ENCODE peak calls at places on chromosome 1, in eight cellular contexts. Z is stimulated activated CD4-positive, alpha-beta T cell treated with anti-CD3 and anti-CD28 coated beads, Interleukin-4, amount 100 ng/mL, for 1 hour; N is activated CD8-positive, alpha-beta memory T cell treated with anti-CD3 and anti-CD28 coated beads for 24 hours; F is OCI-M1; Q is GM12892; L is WTC11; K is dermis blood vessel endothelial cell; O is endothelial cell. J is an unnamed sample.

GRCh38 chr1:44849575-44850132 is 6.6 kb upstream of the PTCH2 start:
- DNase-seq in Z (no peak), N (no peak), F (no peak), Q (no peak), L (no peak), K (no peak), O (no peak), J (no peak)

GRCh38 chr1:62398377-62398776 is 38.5 kb upstream of the USP1 start:
- DNase-seq in Z (no peak), N (no peak), F (no peak), Q (no peak), L (no peak), K (no peak), O (no peak), J (no peak)

GRCh38 chr1:172040466-172040865 is 199.2 kb downstream of the DNM3 start:
- DNase-seq in Z (no peak), N (no peak), F (no peak), Q (no peak), L (no peak), K (peak), O (no peak), J (peak)

GRCh38 chr1:157404063-157404501 is 148.2 kb downstream of the FCRL5 start:
- DNase-seq in Z (no peak), N (no peak), F (peak), Q (no peak), L (no peak), K (no peak), O (no peak), J (no peak)

GRCh38 chr1:177351361-177352108 is 180.8 kb downstream of the BRINP2 start:
- DNase-seq in Z (no peak), N (no peak), F (peak), Q (no peak), L (no peak), K (no peak), O (peak), J (no peak)

GRCh38 chr1:200525167-200526123 is 95.1 kb downstream of the KIF14 start:
- DNase-seq in Z (no peak), N (no peak), F (no peak), Q (no peak), L (no peak), K (no peak), O (no peak), J (peak)

GRCh38 chr1:215682232-215682631 is 115.1 kb downstream of the KCTD3 start:
- DNase-seq in Z (no peak), N (no peak), F (no peak), Q (no peak), L (no peak), K (no peak), O (no peak), J (no peak)

GRCh38 chr1:91727763-91728162 is 158.2 kb downstream of the TGFBR3 start:
- DNase-seq in Z (no peak), N (no peak), F (peak), Q (no peak), L (no peak), K (no peak), O (no peak), J (no peak)

GRCh38 chr1:41765109-41765655 is 153.5 kb downstream of the HIVEP3 start:
- DNase-seq in Z (no peak), N (no peak), F (no peak), Q (no peak), L (no peak), K (no peak), O (no peak), J (no peak)

GRCh38 chr1:235088907-235089306 is 39.7 kb downstream of the TOMM20 start:
- DNase-seq in Z (no peak), N (no peak), F (no peak), Q (no peak), L (no peak), K (no peak), O (no peak), J (no peak)

GRCh38 chr1:95086949-95087533 is 14.3 kb upstream of the ALG14 start:
- DNase-seq in Z (no peak), N (no peak), F (no peak), Q (no peak), L (no peak), K (peak), O (peak), J (peak)

J was measured in skeletal muscle cell.